ENCODE peak calls at places on chromosomes 2 and 18, in six cellular contexts. T is H1, K is GM12891, E is HepG2, U is K562, O is GM12878. V is an unnamed sample.

GRCh38 chr2:43084699-43085091 is 141.7 kb downstream of the ZFP36L2 start:
- DNase-seq in T (no peak), E (no peak), U (peak; percentile 27), O (no peak), K (no peak), V (no peak)

GRCh38 chr18:3294435-3295080 is 32.6 kb downstream of the MYL12B start:
- DNase-seq in E (no peak), K (no peak), T (no peak), O (no peak), U (peak; percentile 61), V (no peak)

GRCh38 chr2:200761168-200761715 is 50.5 kb upstream of the BZW1 start:
- DNase-seq in O (no peak), E (no peak), U (no peak), T (no peak), K (no peak), V (no peak)

GRCh38 chr2:33475381-33476099 is 909 bp upstream of the RASGRP3 start:
- DNase-seq in U (peak; percentile 83), K (no peak), T (peak; percentile 41), O (no peak), E (peak; percentile 61), V (peak; percentile 39)

GRCh38 chr2:70391259-70391658 is 89.4 kb upstream of the FAM136A start:
- DNase-seq in E (no peak), T (no peak), U (no peak), O (no peak), K (no peak), V (no peak)

GRCh38 chr18:58989184-58989759 is 124.6 kb downstream of the ZNF532 start:
- DNase-seq in T (no peak), O (no peak), E (no peak), U (no peak), K (no peak), V (no peak)

GRCh38 chr2:70710276-70710675 is 57.7 kb downstream of the ADD2 start:
- DNase-seq in K (no peak), O (no peak), T (no peak), E (no peak), U (no peak), V (no peak)

GRCh38 chr2:254231-254630 is 9.6 kb downstream of the SH3YL1 start:
- DNase-seq in E (no peak), K (no peak), T (no peak), U (no peak), O (no peak), V (no peak)

GRCh38 chr2:230723363-230723762 is 10.7 kb downstream of the CAB39 start:
- DNase-seq in O (no peak), E (no peak), T (no peak), K (no peak), U (no peak), V (no peak)

GRCh38 chr18:61531182-61531581 is 198.0 kb downstream of the CDH20 start:
- DNase-seq in U (no peak), E (no peak), T (no peak), O (no peak), K (no peak), V (no peak)

GRCh38 chr18:7158201-7158600 is 40.6 kb upstream of the LAMA1 start:
- DNase-seq in U (no peak), K (no peak), O (no peak), T (no peak), E (no peak), V (no peak)

GRCh38 chr18:7155092-7155491 is 37.5 kb upstream of the LAMA1 start:
- DNase-seq in U (no peak), T (no peak), E (no peak), O (no peak), K (no peak), V (no peak)

GRCh38 chr18:7155887-7156286 is 38.3 kb upstream of the LAMA1 start:
- DNase-seq in O (no peak), E (no peak), T (no peak), U (no peak), K (no peak), V (no peak)

GRCh38 chr18:7152485-7152884 is 34.9 kb upstream of the LAMA1 start:
- DNase-seq in O (no peak), U (no peak), E (no peak), K (no peak), T (no peak), V (no peak)

GRCh38 chr18:7157760-7158159 is 40.2 kb upstream of the LAMA1 start:
- DNase-seq in O (no peak), T (no peak), K (no peak), E (no peak), U (peak; percentile 7), V (no peak)
- TF ChIP-seq TAF1 in O (no peak), T (no peak), K (no peak), E (no peak), U (no peak), V (no peak)

GRCh38 chr2:157258520-157259326 is 1.2 kb downstream of the GALNT5 start:
- DNase-seq in O (no peak), T (no peak), E (no peak), U (peak; percentile 92), K (no peak), V (no peak)
- TF ChIP-seq POLR2A in O (no peak), T (no peak), E (no peak), U (peak; percentile 93), K (no peak), V (no peak)

GRCh38 chr18:907171-907879 is 2.7 kb downstream of the ADCYAP1 start:
- DNase-seq in U (no peak), O (no peak), E (no peak), T (no peak), K (peak; percentile 25), V (no peak)
- TF ChIP-seq TAF1 in U (no peak), O (no peak), E (no peak), T (no peak), K (no peak), V (no peak)

GRCh38 chr2:188291617-188292445 is at the start of gene GULP1:
- DNase-seq in K (peak; percentile 5), U (peak; percentile 86), E (peak; percentile 18), O (no peak), T (no peak), V (no peak)
- TF ChIP-seq POLR2A in K (no peak), U (no peak), E (no peak), O (no peak), T (no peak), V (no peak)

GRCh38 chr18:9653390-9653789 is 39.0 kb upstream of the PPP4R1 start:
- DNase-seq in T (no peak), K (no peak), O (no peak), E (peak; percentile 57), U (no peak), V (no peak)
- TF ChIP-seq TAF1 in T (no peak), K (no peak), O (no peak), E (no peak), U (no peak), V (no peak)

GRCh38 chr2:88180594-88181240 is 10.6 kb downstream of the THNSL2 start:
- DNase-seq in U (no peak), E (no peak), K (no peak), O (no peak), T (no peak), V (no peak)

GRCh38 chr2:88179228-88179679 is 9.1 kb downstream of the THNSL2 start:
- DNase-seq in T (no peak), E (no peak), O (no peak), K (no peak), U (no peak), V (no peak)

GRCh38 chr2:88176352-88176952 is 6.3 kb downstream of the THNSL2 start:
- DNase-seq in U (no peak), T (no peak), E (no peak), K (no peak), O (no peak), V (no peak)

GRCh38 chr2:88181511-88181910 is 11.4 kb downstream of the THNSL2 start:
- DNase-seq in O (no peak), E (no peak), K (no peak), T (no peak), U (no peak), V (no peak)

DNA sequence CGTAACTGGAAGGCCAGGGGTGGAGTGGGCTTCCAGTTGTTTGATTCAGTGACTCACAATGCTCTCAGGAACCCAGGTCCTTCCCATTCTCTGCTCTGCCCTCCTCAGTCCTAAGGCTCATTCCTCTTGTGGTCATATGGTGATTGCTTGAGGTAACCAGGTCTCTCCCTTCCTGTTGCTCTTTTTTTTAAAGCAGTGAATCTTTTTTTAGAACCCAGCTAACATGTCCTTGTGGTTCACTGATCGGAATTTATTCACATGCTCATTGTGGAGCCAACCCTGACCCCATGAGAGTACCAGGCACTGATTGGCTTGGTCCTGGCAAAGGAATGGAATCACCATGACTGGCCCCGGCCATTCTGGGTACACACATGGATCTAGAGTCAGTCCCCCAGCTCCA is 7.4 kb downstream of the THNSL2 start:
- DNase-seq in T (no peak), K (no peak), U (no peak), E (no peak), O (no peak), V (no peak)
- TF ChIP-seq POLR2A in T (no peak), K (no peak), U (no peak), E (no peak), O (no peak), V (no peak)

DNA sequence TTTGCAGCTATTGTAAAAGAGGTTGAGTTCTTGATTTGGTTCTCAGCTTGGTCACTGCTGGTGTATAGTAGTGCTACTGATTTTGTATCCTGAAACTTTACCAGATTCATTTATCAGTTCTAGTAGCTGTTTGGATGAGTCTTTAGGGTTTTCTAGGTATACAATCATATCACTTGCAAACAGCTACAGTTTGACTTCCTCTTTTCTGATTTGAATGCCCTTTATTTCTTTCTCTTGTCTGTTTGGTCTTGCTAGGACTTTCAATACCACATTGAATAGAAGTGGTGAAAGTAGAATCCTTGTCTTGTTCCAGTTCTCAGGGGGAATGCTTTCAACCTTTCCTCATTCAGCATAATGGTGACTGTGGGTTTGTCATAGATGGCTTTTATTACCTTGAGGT is 210.5 kb upstream of the DPP10 start:
- DNase-seq in E (no peak), O (no peak), U (no peak), T (no peak), K (no peak), V (no peak)
- TF ChIP-seq TAF1 in E (no peak), O (no peak), U (no peak), T (no peak), K (no peak), V (no peak)

DNA sequence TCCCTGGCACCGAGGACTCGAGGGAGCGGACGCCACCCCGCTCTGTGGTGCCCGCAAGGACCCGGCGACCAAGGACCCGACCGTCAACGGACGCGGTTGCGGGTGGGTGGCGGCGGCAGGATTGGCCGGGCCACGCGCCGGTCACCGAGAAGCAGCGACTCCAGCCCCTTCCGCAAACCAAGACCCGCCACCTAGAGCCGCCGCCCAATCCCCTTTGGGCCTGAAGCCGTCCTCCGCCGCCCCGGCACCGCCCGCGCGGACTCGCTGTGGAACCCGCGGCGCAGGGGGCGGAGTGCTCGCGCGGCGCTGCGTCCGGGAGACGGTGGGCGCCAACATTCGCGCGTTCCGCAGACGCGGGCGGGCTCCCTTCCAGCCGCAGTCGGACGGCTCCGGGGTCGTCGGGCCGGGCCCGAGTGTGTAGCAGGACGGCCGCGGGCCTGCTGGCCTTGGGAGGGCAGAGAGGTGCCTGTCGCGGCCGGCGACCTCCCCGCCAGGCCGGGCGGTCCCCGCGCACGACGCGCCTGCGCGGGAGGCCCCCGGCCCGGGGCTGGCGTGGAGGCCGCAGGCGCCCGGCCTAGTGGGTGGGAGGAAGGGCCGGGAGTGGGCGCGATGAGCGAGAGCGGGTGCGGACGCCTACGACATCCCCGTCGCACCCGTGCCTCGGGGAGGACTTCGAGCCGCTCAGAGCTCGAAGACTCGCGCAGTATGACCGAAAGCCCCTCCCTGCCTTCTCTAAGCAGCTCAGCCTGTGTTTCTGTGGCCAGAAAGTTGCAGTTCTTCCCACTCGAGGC is at the start of the genes FAM228B and PFN4:
- DNase-seq in E (peak; percentile 53), U (peak; percentile 91), K (peak; percentile 82), T (no peak), O (peak; percentile 41), V (peak; percentile 78)
- TF ChIP-seq POLR2A in E (peak; percentile 87), U (peak; percentile 86), K (peak; percentile 41), T (peak; percentile 55), O (peak; percentile 95), V (peak; percentile 86)

V was measured in GM12892.